ENCODE peak calls at places on chromosomes 6 and 20, in four cellular contexts. One of them, this sample, is unnamed.

GRCh38 chr6:39770476-39770875 is 21.7 kb upstream of the DAAM2 start:
- DNase-seq in astrocyte of the spinal cord: no peak
- DNase-seq in ovary: no peak
- DNase-seq in ascending aorta: no peak
- DNase-seq in this sample: no peak

GRCh38 chr6:140846518-140847277 is 1286.0 kb upstream of the GJE1 start:
- DNase-seq in astrocyte of the spinal cord: peak
- DNase-seq in ovary: no peak
- DNase-seq in ascending aorta: no peak
- DNase-seq in this sample: peak

GRCh38 chr6:109720336-109720735 is 29.2 kb downstream of the FIG4 start:
- DNase-seq in astrocyte of the spinal cord: no peak
- DNase-seq in ovary: no peak
- DNase-seq in ascending aorta: no peak
- DNase-seq in this sample: no peak

GRCh38 chr6:112154711-112155110 is 67.3 kb downstream of the FAM229B start:
- DNase-seq in astrocyte of the spinal cord: no peak
- DNase-seq in ovary: no peak
- DNase-seq in ascending aorta: no peak
- DNase-seq in this sample: no peak

GRCh38 chr6:29797120-29797519 is 30.5 kb upstream of the HLA-G start:
- DNase-seq in astrocyte of the spinal cord: no peak
- DNase-seq in ovary: no peak
- DNase-seq in ascending aorta: no peak
- DNase-seq in this sample: peak

GRCh38 chr6:170135821-170136471 is 154.9 kb downstream of the DLL1 start:
- DNase-seq in astrocyte of the spinal cord: no peak
- DNase-seq in ovary: no peak
- DNase-seq in ascending aorta: peak
- DNase-seq in this sample: no peak

GRCh38 chr20:3010985-3011723 is 32.3 kb upstream of the GNRH2 start:
- DNase-seq in astrocyte of the spinal cord: peak
- DNase-seq in ovary: no peak
- DNase-seq in ascending aorta: no peak
- DNase-seq in this sample: peak

GRCh38 chr6:89976141-89977020 is 82.1 kb downstream of the GJA10 start:
- DNase-seq in astrocyte of the spinal cord: no peak
- DNase-seq in ovary: no peak
- DNase-seq in ascending aorta: no peak
- DNase-seq in this sample: no peak

GRCh38 chr6:115914098-115914497 is 146.6 kb downstream of the FRK start:
- DNase-seq in astrocyte of the spinal cord: no peak
- DNase-seq in ovary: no peak
- DNase-seq in ascending aorta: no peak
- DNase-seq in this sample: no peak

GRCh38 chr6:129893513-129894098 is 32.5 kb upstream of the TMEM244 start:
- DNase-seq in astrocyte of the spinal cord: peak
- DNase-seq in ovary: no peak
- DNase-seq in ascending aorta: no peak
- DNase-seq in this sample: peak

GRCh38 chr20:47208534-47209174 is 147.8 kb downstream of the ZMYND8 start:
- DNase-seq in astrocyte of the spinal cord: no peak
- DNase-seq in ovary: no peak
- DNase-seq in ascending aorta: no peak
- DNase-seq in this sample: no peak

GRCh38 chr6:33000053-33000452 is 9.3 kb downstream of the HLA-DOA start:
- DNase-seq in astrocyte of the spinal cord: no peak
- DNase-seq in ovary: no peak
- DNase-seq in ascending aorta: no peak
- DNase-seq in this sample: no peak

GRCh38 chr20:47348539-47349142 is 7.9 kb downstream of the ZMYND8 start:
- DNase-seq in astrocyte of the spinal cord: peak
- DNase-seq in ovary: no peak
- DNase-seq in ascending aorta: no peak
- DNase-seq in this sample: no peak

GRCh38 chr6:137424243-137424642 is 70.0 kb downstream of the OLIG3 start:
- DNase-seq in astrocyte of the spinal cord: no peak
- DNase-seq in ovary: no peak
- DNase-seq in ascending aorta: no peak
- DNase-seq in this sample: no peak

GRCh38 chr20:4243071-4243470 is 227.7 kb upstream of the RNF24 start:
- DNase-seq in astrocyte of the spinal cord: no peak
- DNase-seq in ovary: no peak
- DNase-seq in ascending aorta: no peak
- DNase-seq in this sample: no peak

GRCh38 chr6:111741177-111741952 is 131.9 kb downstream of the FYN start:
- DNase-seq in astrocyte of the spinal cord: no peak
- DNase-seq in ovary: no peak
- DNase-seq in ascending aorta: no peak
- DNase-seq in this sample: no peak

GRCh38 chr20:36344517-36345132 is 38.5 kb downstream of the DLGAP4 start:
- DNase-seq in astrocyte of the spinal cord: peak
- DNase-seq in ovary: peak
- DNase-seq in ascending aorta: no peak
- DNase-seq in this sample: peak

GRCh38 chr6:36596359-36596758 is 2.2 kb downstream of the SRSF3 start:
- DNase-seq in astrocyte of the spinal cord: no peak
- DNase-seq in ovary: no peak
- DNase-seq in ascending aorta: peak
- DNase-seq in this sample: peak

GRCh38 chr6:12298995-12299394 is 8.8 kb downstream of the EDN1 start:
- DNase-seq in astrocyte of the spinal cord: no peak
- DNase-seq in ovary: no peak
- DNase-seq in ascending aorta: no peak
- DNase-seq in this sample: no peak

GRCh38 chr6:15622045-15622750 is 40.6 kb downstream of the DTNBP1 start:
- DNase-seq in astrocyte of the spinal cord: no peak
- DNase-seq in ovary: no peak
- DNase-seq in ascending aorta: no peak
- DNase-seq in this sample: peak

GRCh38 chr6:158911746-158912158 is 88.2 kb downstream of the RSPH3 start:
- DNase-seq in astrocyte of the spinal cord: no peak
- DNase-seq in ovary: no peak
- DNase-seq in ascending aorta: no peak
- DNase-seq in this sample: no peak

GRCh38 chr20:45041464-45042337 is 59.2 kb downstream of the KCNS1 start:
- DNase-seq in astrocyte of the spinal cord: peak
- DNase-seq in ovary: no peak
- DNase-seq in ascending aorta: no peak
- DNase-seq in this sample: peak

GRCh38 chr20:36062799-36063198 is 91.7 kb upstream of the EPB41L1 start:
- DNase-seq in astrocyte of the spinal cord: no peak
- DNase-seq in ovary: no peak
- DNase-seq in ascending aorta: no peak
- DNase-seq in this sample: peak

GRCh38 chr6:42979523-42980177 is 669 bp upstream of the PEX6 start:
- DNase-seq in astrocyte of the spinal cord: peak
- DNase-seq in ovary: no peak
- DNase-seq in ascending aorta: no peak
- DNase-seq in this sample: peak

GRCh38 chr6:169096326-169096882 is 157.2 kb downstream of the THBS2 start:
- DNase-seq in astrocyte of the spinal cord: no peak
- DNase-seq in ovary: no peak
- DNase-seq in ascending aorta: no peak
- DNase-seq in this sample: peak

GRCh38 chr20:11646359-11646758 is 271.3 kb upstream of the BTBD3 start:
- DNase-seq in astrocyte of the spinal cord: no peak
- DNase-seq in ovary: no peak
- DNase-seq in ascending aorta: no peak
- DNase-seq in this sample: no peak

GRCh38 chr20:34390769-34391447 is 27.8 kb downstream of the ITCH start:
- DNase-seq in astrocyte of the spinal cord: peak
- DNase-seq in ovary: no peak
- DNase-seq in ascending aorta: peak
- DNase-seq in this sample: peak

GRCh38 chr20:37365760-37366638 is 20.1 kb downstream of the SRC start:
- DNase-seq in astrocyte of the spinal cord: no peak
- DNase-seq in ovary: no peak
- DNase-seq in ascending aorta: no peak
- DNase-seq in this sample: no peak

GRCh38 chr6:43926644-43927524 is 156.9 kb downstream of the VEGFA start:
- DNase-seq in astrocyte of the spinal cord: peak
- DNase-seq in ovary: no peak
- DNase-seq in ascending aorta: no peak
- DNase-seq in this sample: peak

GRCh38 chr6:17574871-17575560 is 25.1 kb upstream of the FAM8A1 start:
- DNase-seq in astrocyte of the spinal cord: peak
- DNase-seq in ovary: no peak
- DNase-seq in ascending aorta: no peak
- DNase-seq in this sample: peak

GRCh38 chr6:117574198-117574597 is 28.1 kb downstream of the GOPC start:
- DNase-seq in astrocyte of the spinal cord: no peak
- DNase-seq in ovary: no peak
- DNase-seq in ascending aorta: no peak
- DNase-seq in this sample: no peak

DNA sequence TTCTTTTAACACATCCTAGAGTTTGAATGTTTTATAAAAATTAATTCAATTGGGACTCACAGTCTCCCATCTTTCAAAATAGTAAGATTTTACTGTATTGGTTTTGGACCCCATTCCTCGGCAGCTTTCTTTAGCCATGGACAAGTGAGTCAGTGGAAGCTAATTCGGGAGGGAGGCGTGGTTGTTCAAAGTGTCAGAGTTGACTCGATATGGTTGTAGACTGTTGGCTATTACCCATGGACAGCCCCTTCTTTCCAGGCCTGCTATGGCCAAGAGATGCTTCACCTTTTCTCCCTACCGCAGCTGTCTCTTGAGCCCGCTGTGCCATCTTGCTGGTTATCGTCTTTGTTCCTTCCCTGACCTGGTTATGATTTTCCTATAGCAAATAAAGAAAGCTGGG is 243.0 kb downstream of the CD83 start:
- DNase-seq in astrocyte of the spinal cord: no peak
- DNase-seq in ovary: no peak
- DNase-seq in ascending aorta: peak
- DNase-seq in this sample: peak
- H3K4me3 ChIP-seq in astrocyte of the spinal cord: no peak
- H3K4me3 ChIP-seq in ovary: no peak
- H3K4me3 ChIP-seq in ascending aorta: no peak
- H3K4me3 ChIP-seq in this sample: no peak

GRCh38 chr20:41363601-41364000 is 3.0 kb downstream of the EMILIN3 start:
- DNase-seq in astrocyte of the spinal cord: no peak
- DNase-seq in ovary: no peak
- DNase-seq in ascending aorta: no peak
- DNase-seq in this sample: no peak

GRCh38 chr20:41366546-41367392 is at the start of gene EMILIN3:
- DNase-seq in astrocyte of the spinal cord: no peak
- DNase-seq in ovary: no peak
- DNase-seq in ascending aorta: no peak
- DNase-seq in this sample: no peak

GRCh38 chr20:41365785-41366545 is 653 bp downstream of the EMILIN3 start:
- DNase-seq in astrocyte of the spinal cord: no peak
- DNase-seq in ovary: peak
- DNase-seq in ascending aorta: no peak
- DNase-seq in this sample: no peak

GRCh38 chr20:41364236-41364855 is 2.3 kb downstream of the EMILIN3 start:
- DNase-seq in astrocyte of the spinal cord: no peak
- DNase-seq in ovary: no peak
- DNase-seq in ascending aorta: no peak
- DNase-seq in this sample: no peak

DNA sequence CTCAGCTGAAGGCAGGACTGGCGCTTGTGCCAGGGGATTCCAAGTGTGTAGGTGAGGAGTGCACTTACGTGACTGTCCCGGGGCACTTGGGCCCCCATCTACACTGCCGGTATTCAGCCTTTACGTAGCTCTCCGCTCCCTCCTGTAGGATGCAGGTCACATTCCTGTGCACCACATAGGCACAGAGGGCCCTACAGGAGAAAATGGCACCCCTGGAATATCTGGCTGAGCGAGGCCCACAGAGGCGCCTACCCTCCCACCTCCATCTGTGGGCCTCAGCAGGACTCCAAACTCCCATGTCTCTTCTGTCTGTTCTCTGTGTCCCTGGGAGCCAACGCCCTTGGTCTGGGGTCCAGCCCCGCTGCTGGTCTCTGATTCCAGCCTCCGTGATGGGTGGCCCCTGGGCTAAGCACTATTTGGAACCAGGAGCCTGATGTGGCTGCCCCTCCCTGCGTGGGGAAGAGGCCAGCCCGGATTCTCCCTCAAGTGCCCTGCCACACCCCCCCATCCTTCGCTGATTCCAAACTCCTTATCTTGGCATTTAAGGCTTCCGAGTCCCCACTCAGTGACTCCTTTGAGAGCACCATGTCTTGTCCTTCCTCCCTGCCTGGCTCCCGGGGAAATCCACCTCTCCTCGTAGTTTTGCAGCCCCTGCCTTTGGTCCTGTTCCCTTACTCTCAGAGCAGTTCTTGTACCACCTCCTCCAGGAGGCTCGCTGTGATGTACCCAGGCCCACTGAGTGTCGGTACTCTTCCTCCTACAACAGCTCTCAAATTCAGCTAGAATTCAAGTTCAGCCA is 1.5 kb downstream of the EMILIN3 start:
- DNase-seq in astrocyte of the spinal cord: no peak
- DNase-seq in ovary: no peak
- DNase-seq in ascending aorta: no peak
- DNase-seq in this sample: no peak
- TF ChIP-seq CTCF in astrocyte of the spinal cord: no peak
- TF ChIP-seq CTCF in ovary: no peak
- TF ChIP-seq CTCF in ascending aorta: no peak
- TF ChIP-seq CTCF in this sample: no peak

GRCh38 chr6:56713285-56713684 is 70.6 kb upstream of the DST start:
- DNase-seq in astrocyte of the spinal cord: peak
- DNase-seq in ovary: peak
- DNase-seq in ascending aorta: peak
- DNase-seq in this sample: peak
- H3K4me3 ChIP-seq in astrocyte of the spinal cord: no peak
- H3K4me3 ChIP-seq in ovary: no peak
- H3K4me3 ChIP-seq in ascending aorta: no peak
- H3K4me3 ChIP-seq in this sample: no peak

DNA sequence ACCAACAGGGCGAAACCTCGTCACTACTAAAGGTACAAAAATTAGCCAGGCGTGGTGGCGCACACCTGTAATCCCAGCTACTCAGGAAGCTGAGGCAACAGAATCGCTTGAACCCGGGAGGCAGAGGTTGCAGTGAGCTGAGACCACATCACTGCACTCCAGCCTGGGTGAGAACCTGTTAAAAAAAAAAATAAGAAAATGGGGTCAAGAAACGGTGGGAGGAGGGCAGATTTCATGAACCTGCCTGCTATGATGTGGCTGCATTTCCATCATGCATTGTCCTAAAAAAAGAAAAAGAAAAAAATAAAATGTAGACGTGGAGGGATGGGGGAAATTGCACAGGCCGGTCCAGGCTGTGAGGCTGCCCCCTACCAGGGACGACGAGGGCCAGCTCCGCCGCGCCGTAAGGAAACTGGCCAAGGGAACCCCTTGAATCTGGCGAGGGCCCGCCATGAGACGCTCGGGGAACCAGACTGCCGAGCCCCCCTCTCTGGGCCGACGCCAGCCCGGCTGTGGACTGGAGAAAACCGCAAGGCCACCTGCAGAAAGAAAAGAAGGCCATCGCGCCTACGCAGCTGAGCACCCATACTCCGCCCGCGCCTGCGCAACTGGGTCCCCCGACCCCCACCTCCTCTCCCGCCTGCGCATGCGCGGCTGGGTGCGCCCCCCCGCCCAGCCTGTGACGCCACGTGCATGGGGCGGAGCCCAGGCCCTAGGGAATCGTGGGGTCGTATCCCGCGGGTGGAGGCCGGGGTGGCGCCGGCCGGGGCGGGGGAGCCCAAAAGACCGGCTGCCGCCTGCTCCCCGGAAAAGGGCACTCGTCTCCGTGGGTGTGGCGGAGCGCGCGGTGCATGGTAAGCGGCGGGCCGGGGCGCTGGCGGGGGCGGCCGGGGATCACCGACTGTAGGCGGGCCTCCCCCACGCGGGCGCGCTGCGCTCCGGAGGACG is at the start of gene ENTPD6:
- DNase-seq in astrocyte of the spinal cord: peak
- DNase-seq in ovary: peak
- DNase-seq in ascending aorta: peak
- DNase-seq in this sample: peak
- TF ChIP-seq CTCF in astrocyte of the spinal cord: peak
- TF ChIP-seq CTCF in ovary: no peak
- TF ChIP-seq CTCF in ascending aorta: peak
- TF ChIP-seq CTCF in this sample: no peak